ENCODE peak calls at places on chromosomes 11 and 22, in six cellular contexts. J, G, A, M, Z and Y are unnamed samples.

GRCh38 chr22:47377926-47378560 is 615.6 kb downstream of the TBC1D22A start:
- DNase-seq in Z (no peak), J (no peak), G (peak), A (no peak), M (no peak), Y (no peak)

GRCh38 chr22:37818397-37819099 is 4.6 kb upstream of the GALR3 start:
- DNase-seq in G (peak), A (peak), Z (no peak), M (no peak), J (peak), Y (peak)

GRCh38 chr11:102924851-102925380 is 30.6 kb downstream of the MMP13 start:
- DNase-seq in M (no peak), J (no peak), A (no peak), Z (no peak), G (no peak), Y (no peak)

GRCh38 chr11:11265994-11266606 is 87.0 kb downstream of the CSNK2A3 start:
- DNase-seq in J (peak), M (no peak), Z (no peak), G (peak), A (peak), Y (no peak)

GRCh38 chr22:43002198-43002577 is 12.8 kb downstream of the PACSIN2 start:
- DNase-seq in M (peak), G (peak), A (no peak), J (peak), Z (peak), Y (no peak)

GRCh38 chr22:19962246-19962908 is 20.8 kb upstream of the TXNRD2 start:
- DNase-seq in A (peak), J (peak), Z (peak), G (peak), M (no peak), Y (peak)

GRCh38 chr22:40504285-40505249 is 132.0 kb downstream of the MRTFA start:
- DNase-seq in J (no peak), A (peak), G (peak), M (no peak), Z (no peak), Y (no peak)

GRCh38 chr11:59559886-59560285 is 48.5 kb downstream of the OR4D9 start:
- DNase-seq in J (no peak), G (no peak), Z (no peak), A (no peak), M (no peak), Y (no peak)

GRCh38 chr11:34654491-34655334 is 33.8 kb downstream of the EHF start:
- DNase-seq in G (no peak), Z (peak), M (no peak), J (peak), A (no peak), Y (no peak)

GRCh38 chr22:48476599-48476998 is 1351.1 kb downstream of the BRD1 start:
- DNase-seq in J (no peak), A (no peak), Z (no peak), G (no peak), M (no peak), Y (peak)

GRCh38 chr11:116984186-116984585 is 114.0 kb downstream of the SIK3 start:
- DNase-seq in G (peak), Z (no peak), J (peak), M (no peak), A (no peak), Y (no peak)

GRCh38 chr11:134483291-134483690 is 71.2 kb upstream of the B3GAT1 start:
- DNase-seq in Z (no peak), M (no peak), G (peak), J (no peak), A (no peak), Y (no peak)

GRCh38 chr11:130666781-130667251 is 218.4 kb downstream of the ADAMTS15 start:
- DNase-seq in M (no peak), G (peak), A (no peak), J (no peak), Z (peak), Y (no peak)
- TF ChIP-seq CTCF in M (peak), G (peak), A (no peak), J (peak), Z (peak), Y (no peak)

GRCh38 chr11:14520086-14520901 is at the start of gene PSMA1:
- DNase-seq in G (peak), M (peak), A (peak), J (peak), Z (peak), Y (peak)
- TF ChIP-seq CTCF in G (no peak), M (peak), A (no peak), J (peak), Z (peak), Y (peak)

GRCh38 chr11:126573325-126574076 is 218.0 kb downstream of the ST3GAL4 start:
- DNase-seq in G (peak), J (no peak), M (no peak), Z (no peak), A (no peak), Y (no peak)
- TF ChIP-seq CTCF in G (peak), J (peak), M (peak), Z (peak), A (no peak), Y (no peak)

GRCh38 chr11:88521354-88522310 is 184.1 kb upstream of the CTSC start:
- DNase-seq in M (no peak), J (peak), G (peak), Z (peak), A (no peak), Y (no peak)

GRCh38 chr11:88520391-88520790 is 182.9 kb upstream of the CTSC start:
- DNase-seq in A (no peak), G (no peak), Z (no peak), J (no peak), M (no peak), Y (no peak)

GRCh38 chr11:88523362-88524028 is 186.0 kb upstream of the CTSC start:
- DNase-seq in J (no peak), G (no peak), Z (peak), A (no peak), M (no peak), Y (no peak)

GRCh38 chr11:88522624-88523361 is 185.3 kb upstream of the CTSC start:
- DNase-seq in Z (peak), G (no peak), J (no peak), M (no peak), A (no peak), Y (no peak)
- TF ChIP-seq CTCF in Z (no peak), G (no peak), J (no peak), M (no peak), A (no peak), Y (no peak)

GRCh38 chr11:695606-696381 is at the start of gene TMEM80:
- DNase-seq in G (peak), M (peak), A (peak), Z (peak), J (peak), Y (peak)
- TF ChIP-seq CTCF in G (no peak), M (no peak), A (no peak), Z (no peak), J (no peak), Y (no peak)

GRCh38 chr11:127006311-127006710 is 5.7 kb upstream of the KIRREL3 start:
- DNase-seq in Z (peak), A (no peak), M (no peak), G (peak), J (no peak), Y (no peak)

GRCh38 chr11:127000291-127000968 is at the start of gene KIRREL3:
- DNase-seq in M (no peak), J (no peak), Z (peak), G (peak), A (no peak), Y (no peak)

GRCh38 chr11:127002669-127003259 is 2.2 kb upstream of the KIRREL3 start:
- DNase-seq in G (peak), J (no peak), M (no peak), Z (no peak), A (no peak), Y (no peak)

GRCh38 chr11:127000991-127001390 is 421 bp upstream of the KIRREL3 start:
- DNase-seq in A (no peak), G (peak), M (no peak), J (no peak), Z (peak), Y (no peak)

GRCh38 chr11:127003260-127003981 is 2.9 kb upstream of the KIRREL3 start:
- DNase-seq in M (no peak), A (peak), G (peak), Z (peak), J (no peak), Y (no peak)
- TF ChIP-seq CTCF in M (peak), A (no peak), G (peak), Z (peak), J (peak), Y (peak)